ENCODE peak calls at places on chromosomes 2 and 18, in five cellular contexts. D is lower lobe of right lung, N is AG04450, R is sigmoid colon, F is PC-9. O is an unnamed sample.

GRCh38 chr18:9260388-9261380 is 73.9 kb upstream of the TWSG1 start:
- DNase-seq in R (no peak), F (no peak), N (no peak), D (no peak), O (no peak)

GRCh38 chr2:55169915-55170314 is 62.2 kb downstream of the CLHC1 start:
- DNase-seq in D (no peak), R (no peak), N (no peak), F (no peak), O (no peak)

GRCh38 chr2:140998577-140998976 is 1132.2 kb downstream of the LRP1B start:
- DNase-seq in F (no peak), D (no peak), N (no peak), R (no peak), O (no peak)

GRCh38 chr2:82023710-82024109 is 1719.2 kb upstream of the LRRTM1 start:
- DNase-seq in D (no peak), R (no peak), N (no peak), F (no peak), O (no peak)

GRCh38 chr2:161122772-161123530 is 37.3 kb upstream of the TANK start:
- DNase-seq in F (peak), R (peak), N (peak), D (no peak), O (no peak)

GRCh38 chr2:210072922-210073509 is 70.6 kb downstream of the RPE start:
- DNase-seq in R (no peak), D (no peak), N (peak), F (no peak), O (no peak)

GRCh38 chr2:226190479-226191252 is 609.0 kb downstream of the IRS1 start:
- DNase-seq in D (no peak), F (no peak), N (no peak), R (no peak), O (no peak)

GRCh38 chr2:238242731-238243495 is 3.1 kb upstream of the HES6 start:
- DNase-seq in R (peak), F (no peak), D (no peak), N (no peak), O (peak)

GRCh38 chr2:43611987-43612894 is 16.4 kb upstream of the THADA start:
- DNase-seq in N (no peak), D (no peak), F (peak), R (peak), O (no peak)

GRCh38 chr2:234422242-234422641 is 74.6 kb downstream of the ARL4C start:
- DNase-seq in F (peak), D (no peak), N (peak), R (no peak), O (no peak)

GRCh38 chr18:79529991-79530390 is 134.3 kb downstream of the NFATC1 start:
- DNase-seq in N (no peak), D (peak), F (no peak), R (peak), O (no peak)

GRCh38 chr2:218422403-218423086 is 3.6 kb downstream of the VIL1 start:
- DNase-seq in R (no peak), F (no peak), N (no peak), D (no peak), O (no peak)

GRCh38 chr2:24327988-24328387 is 32.3 kb downstream of the ITSN2 start:
- DNase-seq in F (no peak), R (no peak), N (no peak), D (no peak), O (no peak)

GRCh38 chr2:97745474-97746172 is 32.2 kb downstream of the ZAP70 start:
- DNase-seq in N (peak), R (no peak), F (peak), D (no peak), O (no peak)

GRCh38 chr18:79242246-79242645 is 153.5 kb upstream of the NFATC1 start:
- DNase-seq in R (no peak), F (no peak), D (no peak), N (no peak), O (no peak)

GRCh38 chr2:185108588-185108987 is 510.3 kb downstream of the ZNF804A start:
- DNase-seq in D (no peak), F (no peak), N (no peak), R (no peak), O (no peak)

GRCh38 chr2:183037660-183038340 is 457 bp downstream of the NCKAP1 start:
- DNase-seq in R (peak), F (peak), D (peak), N (no peak), O (peak)

GRCh38 chr18:2932247-2933181 is 80.4 kb downstream of the LPIN2 start:
- DNase-seq in F (peak), D (no peak), R (no peak), N (peak), O (no peak)

GRCh38 chr2:110979834-110980612 is 140.7 kb upstream of the BCL2L11 start:
- DNase-seq in R (no peak), D (no peak), N (no peak), F (peak), O (no peak)

GRCh38 chr2:205066081-205066480 is 520.8 kb downstream of the PARD3B start:
- DNase-seq in F (no peak), D (no peak), R (no peak), N (no peak), O (no peak)

GRCh38 chr18:56721031-56721430 is 69.9 kb downstream of the WDR7 start:
- DNase-seq in D (no peak), R (no peak), N (no peak), F (no peak), O (no peak)

GRCh38 chr18:79607361-79607930 is 72.2 kb upstream of the CTDP1 start:
- DNase-seq in D (peak), F (no peak), N (no peak), R (peak), O (peak)

GRCh38 chr18:56574827-56575226 is 63.6 kb downstream of the TXNL1 start:
- DNase-seq in F (no peak), N (no peak), D (no peak), R (no peak), O (no peak)

GRCh38 chr2:207512356-207512755 is 17.4 kb upstream of the CREB1 start:
- DNase-seq in R (no peak), D (no peak), F (no peak), N (no peak), O (no peak)
- H3K27ac ChIP-seq in R (no peak), D (no peak), F (peak), N (no peak), O (no peak)

GRCh38 chr2:88187927-88188326 is 17.8 kb downstream of the THNSL2 start:
- DNase-seq in D (no peak), R (no peak), N (no peak), F (no peak), O (no peak)
- TF ChIP-seq CTCF in D (no peak), R (no peak), N (no peak), F (peak), O (no peak)

DNA sequence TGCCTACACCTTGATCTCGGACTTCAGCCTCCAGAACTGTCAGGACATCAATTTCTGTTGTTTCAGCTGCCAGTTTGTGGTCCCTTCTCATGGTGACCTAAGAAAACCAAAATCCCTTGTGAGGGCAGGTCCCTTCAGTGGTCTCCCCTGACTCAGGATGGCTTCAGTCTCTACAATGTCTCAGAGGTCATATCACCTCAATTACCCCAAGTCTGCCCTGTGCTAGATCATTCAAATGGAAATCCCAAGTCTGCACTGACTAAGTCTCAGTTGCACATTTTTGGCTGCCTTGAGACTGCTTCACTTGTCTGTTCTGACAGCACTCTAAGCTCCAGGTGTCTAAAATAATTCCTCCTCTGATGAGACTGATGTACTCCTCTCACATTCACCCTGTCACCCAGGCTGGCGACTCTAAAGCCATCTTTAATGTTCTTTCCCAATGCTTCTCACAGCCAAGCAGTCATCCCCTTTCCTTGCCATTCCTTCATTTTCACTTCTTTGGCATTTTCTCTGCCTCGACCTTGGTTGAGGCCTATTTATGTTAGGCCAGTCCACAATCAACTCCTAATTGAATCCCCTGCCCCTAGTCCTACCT is 470.8 kb downstream of the DLGAP1 start:
- DNase-seq in N (no peak), D (no peak), R (no peak), F (no peak), O (no peak)
- H3K27ac ChIP-seq in N (peak), D (no peak), R (no peak), F (no peak), O (no peak)

DNA sequence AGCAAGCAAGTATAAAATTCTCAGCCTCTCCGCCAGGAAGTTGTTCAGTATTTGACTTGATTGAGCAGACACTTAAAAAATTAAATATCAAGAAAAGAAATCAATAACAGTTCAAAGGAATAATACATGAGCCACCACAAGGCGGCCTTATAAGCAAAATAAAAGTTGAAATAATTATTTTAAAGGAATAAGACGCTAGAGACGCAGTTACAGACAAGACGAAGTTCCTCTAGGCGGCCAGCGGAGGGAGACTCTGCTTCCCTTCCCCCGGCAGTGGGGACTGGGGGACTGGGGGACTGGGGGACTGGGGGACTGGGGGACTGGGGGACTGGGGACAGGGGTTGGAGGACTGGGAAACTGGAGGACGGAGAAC is 524 bp downstream of the CCDC178 start:
- DNase-seq in N (no peak), D (no peak), F (no peak), R (peak), O (peak)
- TF ChIP-seq CTCF in N (peak), D (peak), F (no peak), R (peak), O (peak)

GRCh38 chr2:179613701-179614100 is 247.7 kb downstream of the ZNF385B start:
- DNase-seq in D (peak), F (peak), R (no peak), N (no peak), O (no peak)
- H3K27ac ChIP-seq in D (no peak), F (no peak), R (no peak), N (no peak), O (no peak)